ENCODE peak calls at places on chromosome 4, in ten cellular contexts. One of them, this sample, is unnamed.

GRCh38 chr4:98778206-98778605 is 119.8 kb upstream of the TSPAN5 start:
- DNase-seq in ovary: no peak
- DNase-seq in activated CD8-positive, alpha-beta memory T cell treated with anti-CD3 and anti-CD28 coated beads for 48 hours: no peak
- DNase-seq in Right ventricle myocardium superior: no peak
- DNase-seq in left lobe of liver: peak; percentile 50
- DNase-seq in natural killer cell treated with Interleukin-12 subunit alpha and Interleukin-12 subunit beta and Interleukin-15 and Interleukin-18, amount 100 ng/mL, for 72 hours: no peak
- DNase-seq in NCI-H2029 treated with DMSO at 0.1 percent for 48 hours: no peak
- DNase-seq in stimulated activated CD4-positive, alpha-beta T cell treated with anti-CD3 and anti-CD28 coated beads, Interleukin-1b, Interleukin-23, amount 100 ng/mL, for 24 hours: no peak
- DNase-seq in HT1080: peak; percentile 22
- DNase-seq in HS-5: peak; percentile 2
- DNase-seq in this sample: no peak

GRCh38 chr4:154487144-154487543 is 4.5 kb downstream of the DCHS2 start:
- DNase-seq in activated CD8-positive, alpha-beta memory T cell treated with anti-CD3 and anti-CD28 coated beads for 48 hours: no peak
- DNase-seq in HT1080: no peak
- DNase-seq in HS-5: no peak
- DNase-seq in Right ventricle myocardium superior: no peak
- DNase-seq in left lobe of liver: no peak
- DNase-seq in ovary: no peak
- DNase-seq in natural killer cell treated with Interleukin-12 subunit alpha and Interleukin-12 subunit beta and Interleukin-15 and Interleukin-18, amount 100 ng/mL, for 72 hours: no peak
- DNase-seq in stimulated activated CD4-positive, alpha-beta T cell treated with anti-CD3 and anti-CD28 coated beads, Interleukin-1b, Interleukin-23, amount 100 ng/mL, for 24 hours: no peak
- DNase-seq in NCI-H2029 treated with DMSO at 0.1 percent for 48 hours: no peak
- DNase-seq in this sample: no peak

GRCh38 chr4:48379587-48380140 is 38.3 kb downstream of the SLAIN2 start:
- DNase-seq in HS-5: no peak
- DNase-seq in NCI-H2029 treated with DMSO at 0.1 percent for 48 hours: no peak
- DNase-seq in stimulated activated CD4-positive, alpha-beta T cell treated with anti-CD3 and anti-CD28 coated beads, Interleukin-1b, Interleukin-23, amount 100 ng/mL, for 24 hours: no peak
- DNase-seq in left lobe of liver: no peak
- DNase-seq in activated CD8-positive, alpha-beta memory T cell treated with anti-CD3 and anti-CD28 coated beads for 48 hours: no peak
- DNase-seq in natural killer cell treated with Interleukin-12 subunit alpha and Interleukin-12 subunit beta and Interleukin-15 and Interleukin-18, amount 100 ng/mL, for 72 hours: no peak
- DNase-seq in ovary: no peak
- DNase-seq in Right ventricle myocardium superior: no peak
- DNase-seq in HT1080: no peak
- DNase-seq in this sample: no peak

GRCh38 chr4:178745203-178745602 is 1303.0 kb upstream of the AGA start:
- DNase-seq in HS-5: no peak
- DNase-seq in activated CD8-positive, alpha-beta memory T cell treated with anti-CD3 and anti-CD28 coated beads for 48 hours: no peak
- DNase-seq in NCI-H2029 treated with DMSO at 0.1 percent for 48 hours: no peak
- DNase-seq in ovary: no peak
- DNase-seq in left lobe of liver: no peak
- DNase-seq in HT1080: no peak
- DNase-seq in stimulated activated CD4-positive, alpha-beta T cell treated with anti-CD3 and anti-CD28 coated beads, Interleukin-1b, Interleukin-23, amount 100 ng/mL, for 24 hours: no peak
- DNase-seq in Right ventricle myocardium superior: no peak
- DNase-seq in natural killer cell treated with Interleukin-12 subunit alpha and Interleukin-12 subunit beta and Interleukin-15 and Interleukin-18, amount 100 ng/mL, for 72 hours: no peak
- DNase-seq in this sample: no peak

GRCh38 chr4:70583952-70584834 is 7.9 kb upstream of the AMBN start:
- DNase-seq in natural killer cell treated with Interleukin-12 subunit alpha and Interleukin-12 subunit beta and Interleukin-15 and Interleukin-18, amount 100 ng/mL, for 72 hours: no peak
- DNase-seq in NCI-H2029 treated with DMSO at 0.1 percent for 48 hours: peak; percentile 94
- DNase-seq in HT1080: no peak
- DNase-seq in HS-5: no peak
- DNase-seq in activated CD8-positive, alpha-beta memory T cell treated with anti-CD3 and anti-CD28 coated beads for 48 hours: no peak
- DNase-seq in Right ventricle myocardium superior: no peak
- DNase-seq in ovary: no peak
- DNase-seq in stimulated activated CD4-positive, alpha-beta T cell treated with anti-CD3 and anti-CD28 coated beads, Interleukin-1b, Interleukin-23, amount 100 ng/mL, for 24 hours: no peak
- DNase-seq in left lobe of liver: no peak
- DNase-seq in this sample: no peak

GRCh38 chr4:158146736-158147135 is 26.1 kb downstream of the GASK1B start:
- DNase-seq in ovary: no peak
- DNase-seq in natural killer cell treated with Interleukin-12 subunit alpha and Interleukin-12 subunit beta and Interleukin-15 and Interleukin-18, amount 100 ng/mL, for 72 hours: no peak
- DNase-seq in NCI-H2029 treated with DMSO at 0.1 percent for 48 hours: no peak
- DNase-seq in HS-5: no peak
- DNase-seq in Right ventricle myocardium superior: no peak
- DNase-seq in HT1080: no peak
- DNase-seq in stimulated activated CD4-positive, alpha-beta T cell treated with anti-CD3 and anti-CD28 coated beads, Interleukin-1b, Interleukin-23, amount 100 ng/mL, for 24 hours: no peak
- DNase-seq in activated CD8-positive, alpha-beta memory T cell treated with anti-CD3 and anti-CD28 coated beads for 48 hours: no peak
- DNase-seq in left lobe of liver: no peak
- DNase-seq in this sample: no peak

GRCh38 chr4:175380841-175381240 is 431.2 kb downstream of the GPM6A start:
- DNase-seq in activated CD8-positive, alpha-beta memory T cell treated with anti-CD3 and anti-CD28 coated beads for 48 hours: no peak
- DNase-seq in Right ventricle myocardium superior: no peak
- DNase-seq in HS-5: no peak
- DNase-seq in NCI-H2029 treated with DMSO at 0.1 percent for 48 hours: no peak
- DNase-seq in HT1080: no peak
- DNase-seq in ovary: no peak
- DNase-seq in natural killer cell treated with Interleukin-12 subunit alpha and Interleukin-12 subunit beta and Interleukin-15 and Interleukin-18, amount 100 ng/mL, for 72 hours: no peak
- DNase-seq in left lobe of liver: no peak
- DNase-seq in stimulated activated CD4-positive, alpha-beta T cell treated with anti-CD3 and anti-CD28 coated beads, Interleukin-1b, Interleukin-23, amount 100 ng/mL, for 24 hours: no peak
- DNase-seq in this sample: no peak

GRCh38 chr4:52964561-52964960 is 102.4 kb downstream of the RASL11B start:
- DNase-seq in activated CD8-positive, alpha-beta memory T cell treated with anti-CD3 and anti-CD28 coated beads for 48 hours: no peak
- DNase-seq in left lobe of liver: no peak
- DNase-seq in natural killer cell treated with Interleukin-12 subunit alpha and Interleukin-12 subunit beta and Interleukin-15 and Interleukin-18, amount 100 ng/mL, for 72 hours: no peak
- DNase-seq in stimulated activated CD4-positive, alpha-beta T cell treated with anti-CD3 and anti-CD28 coated beads, Interleukin-1b, Interleukin-23, amount 100 ng/mL, for 24 hours: no peak
- DNase-seq in NCI-H2029 treated with DMSO at 0.1 percent for 48 hours: no peak
- DNase-seq in HT1080: no peak
- DNase-seq in HS-5: no peak
- DNase-seq in ovary: no peak
- DNase-seq in Right ventricle myocardium superior: no peak
- DNase-seq in this sample: no peak

GRCh38 chr4:90602728-90603127 is 475.5 kb downstream of the CCSER1 start:
- DNase-seq in activated CD8-positive, alpha-beta memory T cell treated with anti-CD3 and anti-CD28 coated beads for 48 hours: no peak
- DNase-seq in Right ventricle myocardium superior: no peak
- DNase-seq in left lobe of liver: no peak
- DNase-seq in stimulated activated CD4-positive, alpha-beta T cell treated with anti-CD3 and anti-CD28 coated beads, Interleukin-1b, Interleukin-23, amount 100 ng/mL, for 24 hours: no peak
- DNase-seq in ovary: no peak
- DNase-seq in HT1080: no peak
- DNase-seq in natural killer cell treated with Interleukin-12 subunit alpha and Interleukin-12 subunit beta and Interleukin-15 and Interleukin-18, amount 100 ng/mL, for 72 hours: no peak
- DNase-seq in NCI-H2029 treated with DMSO at 0.1 percent for 48 hours: no peak
- DNase-seq in HS-5: no peak
- DNase-seq in this sample: no peak

GRCh38 chr4:183887351-183887750 is 17.8 kb upstream of the STOX2 start:
- DNase-seq in NCI-H2029 treated with DMSO at 0.1 percent for 48 hours: no peak
- DNase-seq in activated CD8-positive, alpha-beta memory T cell treated with anti-CD3 and anti-CD28 coated beads for 48 hours: no peak
- DNase-seq in HS-5: no peak
- DNase-seq in ovary: no peak
- DNase-seq in stimulated activated CD4-positive, alpha-beta T cell treated with anti-CD3 and anti-CD28 coated beads, Interleukin-1b, Interleukin-23, amount 100 ng/mL, for 24 hours: no peak
- DNase-seq in Right ventricle myocardium superior: no peak
- DNase-seq in left lobe of liver: no peak
- DNase-seq in HT1080: no peak
- DNase-seq in natural killer cell treated with Interleukin-12 subunit alpha and Interleukin-12 subunit beta and Interleukin-15 and Interleukin-18, amount 100 ng/mL, for 72 hours: no peak
- DNase-seq in this sample: no peak

GRCh38 chr4:70778888-70779422 is 57.2 kb downstream of the RUFY3 start:
- DNase-seq in stimulated activated CD4-positive, alpha-beta T cell treated with anti-CD3 and anti-CD28 coated beads, Interleukin-1b, Interleukin-23, amount 100 ng/mL, for 24 hours: no peak
- DNase-seq in activated CD8-positive, alpha-beta memory T cell treated with anti-CD3 and anti-CD28 coated beads for 48 hours: no peak
- DNase-seq in Right ventricle myocardium superior: no peak
- DNase-seq in ovary: no peak
- DNase-seq in HS-5: no peak
- DNase-seq in natural killer cell treated with Interleukin-12 subunit alpha and Interleukin-12 subunit beta and Interleukin-15 and Interleukin-18, amount 100 ng/mL, for 72 hours: no peak
- DNase-seq in HT1080: no peak
- DNase-seq in NCI-H2029 treated with DMSO at 0.1 percent for 48 hours: peak; percentile 92
- DNase-seq in left lobe of liver: no peak
- DNase-seq in this sample: no peak

GRCh38 chr4:86496094-86497060 is 97.7 kb upstream of the PTPN13 start:
- DNase-seq in HT1080: peak; percentile 13
- DNase-seq in ovary: peak; percentile 38
- DNase-seq in NCI-H2029 treated with DMSO at 0.1 percent for 48 hours: no peak
- DNase-seq in left lobe of liver: no peak
- DNase-seq in Right ventricle myocardium superior: no peak
- DNase-seq in stimulated activated CD4-positive, alpha-beta T cell treated with anti-CD3 and anti-CD28 coated beads, Interleukin-1b, Interleukin-23, amount 100 ng/mL, for 24 hours: no peak
- DNase-seq in natural killer cell treated with Interleukin-12 subunit alpha and Interleukin-12 subunit beta and Interleukin-15 and Interleukin-18, amount 100 ng/mL, for 72 hours: no peak
- DNase-seq in HS-5: peak; percentile 22
- DNase-seq in activated CD8-positive, alpha-beta memory T cell treated with anti-CD3 and anti-CD28 coated beads for 48 hours: no peak
- DNase-seq in this sample: no peak

GRCh38 chr4:188015025-188015778 is 19.6 kb downstream of the ZFP42 start:
- DNase-seq in left lobe of liver: no peak
- DNase-seq in HS-5: no peak
- DNase-seq in natural killer cell treated with Interleukin-12 subunit alpha and Interleukin-12 subunit beta and Interleukin-15 and Interleukin-18, amount 100 ng/mL, for 72 hours: no peak
- DNase-seq in activated CD8-positive, alpha-beta memory T cell treated with anti-CD3 and anti-CD28 coated beads for 48 hours: no peak
- DNase-seq in NCI-H2029 treated with DMSO at 0.1 percent for 48 hours: no peak
- DNase-seq in stimulated activated CD4-positive, alpha-beta T cell treated with anti-CD3 and anti-CD28 coated beads, Interleukin-1b, Interleukin-23, amount 100 ng/mL, for 24 hours: no peak
- DNase-seq in ovary: no peak
- DNase-seq in HT1080: no peak
- DNase-seq in Right ventricle myocardium superior: no peak
- DNase-seq in this sample: no peak

GRCh38 chr4:26201119-26201518 is 119.7 kb upstream of the RBPJ start:
- DNase-seq in natural killer cell treated with Interleukin-12 subunit alpha and Interleukin-12 subunit beta and Interleukin-15 and Interleukin-18, amount 100 ng/mL, for 72 hours: no peak
- DNase-seq in stimulated activated CD4-positive, alpha-beta T cell treated with anti-CD3 and anti-CD28 coated beads, Interleukin-1b, Interleukin-23, amount 100 ng/mL, for 24 hours: no peak
- DNase-seq in HT1080: no peak
- DNase-seq in activated CD8-positive, alpha-beta memory T cell treated with anti-CD3 and anti-CD28 coated beads for 48 hours: no peak
- DNase-seq in ovary: no peak
- DNase-seq in left lobe of liver: no peak
- DNase-seq in NCI-H2029 treated with DMSO at 0.1 percent for 48 hours: no peak
- DNase-seq in HS-5: peak; percentile 40
- DNase-seq in Right ventricle myocardium superior: no peak
- DNase-seq in this sample: no peak

GRCh38 chr4:167509551-167509950 is 275.3 kb upstream of the SPOCK3 start:
- DNase-seq in left lobe of liver: no peak
- DNase-seq in ovary: no peak
- DNase-seq in stimulated activated CD4-positive, alpha-beta T cell treated with anti-CD3 and anti-CD28 coated beads, Interleukin-1b, Interleukin-23, amount 100 ng/mL, for 24 hours: no peak
- DNase-seq in HT1080: no peak
- DNase-seq in NCI-H2029 treated with DMSO at 0.1 percent for 48 hours: no peak
- DNase-seq in natural killer cell treated with Interleukin-12 subunit alpha and Interleukin-12 subunit beta and Interleukin-15 and Interleukin-18, amount 100 ng/mL, for 72 hours: no peak
- DNase-seq in activated CD8-positive, alpha-beta memory T cell treated with anti-CD3 and anti-CD28 coated beads for 48 hours: no peak
- DNase-seq in HS-5: no peak
- DNase-seq in Right ventricle myocardium superior: no peak
- DNase-seq in this sample: no peak

GRCh38 chr4:35163189-35163588 is 1081.1 kb downstream of the ARAP2 start:
- DNase-seq in Right ventricle myocardium superior: no peak
- DNase-seq in NCI-H2029 treated with DMSO at 0.1 percent for 48 hours: no peak
- DNase-seq in HS-5: no peak
- DNase-seq in left lobe of liver: no peak
- DNase-seq in HT1080: no peak
- DNase-seq in activated CD8-positive, alpha-beta memory T cell treated with anti-CD3 and anti-CD28 coated beads for 48 hours: no peak
- DNase-seq in ovary: no peak
- DNase-seq in stimulated activated CD4-positive, alpha-beta T cell treated with anti-CD3 and anti-CD28 coated beads, Interleukin-1b, Interleukin-23, amount 100 ng/mL, for 24 hours: no peak
- DNase-seq in natural killer cell treated with Interleukin-12 subunit alpha and Interleukin-12 subunit beta and Interleukin-15 and Interleukin-18, amount 100 ng/mL, for 72 hours: no peak
- DNase-seq in this sample: no peak

GRCh38 chr4:140777894-140778293 is 21.7 kb upstream of the TBC1D9 start:
- DNase-seq in HS-5: no peak
- DNase-seq in activated CD8-positive, alpha-beta memory T cell treated with anti-CD3 and anti-CD28 coated beads for 48 hours: no peak
- DNase-seq in left lobe of liver: no peak
- DNase-seq in NCI-H2029 treated with DMSO at 0.1 percent for 48 hours: no peak
- DNase-seq in ovary: no peak
- DNase-seq in Right ventricle myocardium superior: no peak
- DNase-seq in stimulated activated CD4-positive, alpha-beta T cell treated with anti-CD3 and anti-CD28 coated beads, Interleukin-1b, Interleukin-23, amount 100 ng/mL, for 24 hours: no peak
- DNase-seq in natural killer cell treated with Interleukin-12 subunit alpha and Interleukin-12 subunit beta and Interleukin-15 and Interleukin-18, amount 100 ng/mL, for 72 hours: no peak
- DNase-seq in HT1080: no peak
- DNase-seq in this sample: no peak

GRCh38 chr4:128525939-128526630 is 238.5 kb upstream of the PGRMC2 start:
- DNase-seq in activated CD8-positive, alpha-beta memory T cell treated with anti-CD3 and anti-CD28 coated beads for 48 hours: no peak
- DNase-seq in left lobe of liver: no peak
- DNase-seq in natural killer cell treated with Interleukin-12 subunit alpha and Interleukin-12 subunit beta and Interleukin-15 and Interleukin-18, amount 100 ng/mL, for 72 hours: no peak
- DNase-seq in HT1080: no peak
- DNase-seq in Right ventricle myocardium superior: no peak
- DNase-seq in NCI-H2029 treated with DMSO at 0.1 percent for 48 hours: no peak
- DNase-seq in HS-5: no peak
- DNase-seq in stimulated activated CD4-positive, alpha-beta T cell treated with anti-CD3 and anti-CD28 coated beads, Interleukin-1b, Interleukin-23, amount 100 ng/mL, for 24 hours: no peak
- DNase-seq in ovary: no peak
- DNase-seq in this sample: no peak

GRCh38 chr4:175935016-175935661 is 123.1 kb upstream of the GPM6A start:
- DNase-seq in stimulated activated CD4-positive, alpha-beta T cell treated with anti-CD3 and anti-CD28 coated beads, Interleukin-1b, Interleukin-23, amount 100 ng/mL, for 24 hours: no peak
- DNase-seq in left lobe of liver: no peak
- DNase-seq in HT1080: peak; percentile 21
- DNase-seq in ovary: no peak
- DNase-seq in natural killer cell treated with Interleukin-12 subunit alpha and Interleukin-12 subunit beta and Interleukin-15 and Interleukin-18, amount 100 ng/mL, for 72 hours: no peak
- DNase-seq in HS-5: no peak
- DNase-seq in activated CD8-positive, alpha-beta memory T cell treated with anti-CD3 and anti-CD28 coated beads for 48 hours: no peak
- DNase-seq in NCI-H2029 treated with DMSO at 0.1 percent for 48 hours: no peak
- DNase-seq in Right ventricle myocardium superior: no peak
- DNase-seq in this sample: no peak